ENCODE peak calls at places on chromosomes 5 and 9, in seven cellular contexts. C is activated CD8-positive, alpha-beta T cell treated with anti-CD3 and anti-CD28 coated beads for 36 hours; X is AG04450; W is SK-N-SH; P is left ventricle myocardium inferior; H is heart left ventricle; Q is adrenal gland. O is an unnamed sample.

GRCh38 chr5:72647806-72648205 is 140.6 kb upstream of the ZNF366 start:
- DNase-seq in C (no peak), X (no peak), W (peak; percentile 27), P (no peak), H (no peak), Q (no peak), O (no peak)

GRCh38 chr9:549425-549997 is 292.0 kb upstream of the DMRT1 start:
- DNase-seq in C (no peak), X (no peak), W (no peak), P (no peak), H (no peak), Q (no peak), O (no peak)

GRCh38 chr9:133403766-133404439 is 13.9 kb downstream of the REXO4 start:
- DNase-seq in C (peak; percentile 63), X (no peak), W (peak; percentile 57), P (no peak), H (no peak), Q (no peak), O (no peak)

GRCh38 chr9:33158555-33159057 is 8.5 kb downstream of the B4GALT1 start:
- DNase-seq in C (peak; percentile 46), X (no peak), W (no peak), P (no peak), H (no peak), Q (no peak), O (no peak)

GRCh38 chr9:38720083-38720755 is at the start of gene FAM240B:
- DNase-seq in C (no peak), X (no peak), W (no peak), P (no peak), H (no peak), Q (no peak), O (no peak)

GRCh38 chr9:109745335-109746283 is 34.4 kb upstream of the PALM2AKAP2 start:
- DNase-seq in C (no peak), X (peak; percentile 52), W (no peak), P (peak; percentile 73), H (peak; percentile 67), Q (peak; percentile 64), O (no peak)

GRCh38 chr5:35003018-35003957 is 44.5 kb downstream of the AGXT2 start:
- DNase-seq in C (peak; percentile 73), X (no peak), W (peak; percentile 69), P (no peak), H (peak; percentile 40), Q (peak; percentile 72), O (peak; percentile 19)

GRCh38 chr5:89260254-89260653 is 377.3 kb upstream of the MEF2C start:
- DNase-seq in C (no peak), X (no peak), W (no peak), P (no peak), H (no peak), Q (no peak), O (no peak)

GRCh38 chr5:133299021-133299420 is 247.2 kb downstream of the HSPA4 start:
- DNase-seq in C (no peak), X (no peak), W (no peak), P (no peak), H (no peak), Q (no peak), O (no peak)

GRCh38 chr5:76642390-76643040 is 19.3 kb upstream of the F2RL2 start:
- DNase-seq in C (no peak), X (peak; percentile 10), W (no peak), P (no peak), H (no peak), Q (no peak), O (no peak)

GRCh38 chr9:96854877-96855273 is 561 bp upstream of the ZNF782 start:
- DNase-seq in C (no peak), X (no peak), W (no peak), P (no peak), H (no peak), Q (no peak), O (no peak)

GRCh38 chr5:160199410-160199911 is 29.8 kb upstream of the FABP6 start:
- DNase-seq in C (peak; percentile 73), X (no peak), W (peak; percentile 97), P (peak; percentile 74), H (peak; percentile 66), Q (peak; percentile 78), O (no peak)

GRCh38 chr5:168603776-168604175 is 24.6 kb upstream of the PANK3 start:
- DNase-seq in C (no peak), X (no peak), W (no peak), P (no peak), H (no peak), Q (no peak), O (no peak)

GRCh38 chr5:997001-997474 is 11.6 kb upstream of the NKD2 start:
- DNase-seq in C (peak; percentile 59), X (no peak), W (no peak), P (peak; percentile 39), H (peak; percentile 47), Q (no peak), O (no peak)

GRCh38 chr5:173016621-173017046 is 33.1 kb downstream of the ATP6V0E1 start:
- DNase-seq in C (no peak), X (no peak), W (no peak), P (no peak), H (peak; percentile 50), Q (peak; percentile 74), O (peak; percentile 43)

GRCh38 chr5:73443725-73444498 is 4.7 kb downstream of the FOXD1 start:
- DNase-seq in C (no peak), X (no peak), W (no peak), P (no peak), H (no peak), Q (no peak), O (no peak)

GRCh38 chr5:108415726-108416125 is 33.8 kb upstream of the FBXL17 start:
- DNase-seq in C (no peak), X (no peak), W (no peak), P (no peak), H (no peak), Q (no peak), O (no peak)

GRCh38 chr5:102368392-102368791 is 72.3 kb upstream of the SLCO4C1 start:
- DNase-seq in C (no peak), X (no peak), W (no peak), P (no peak), H (no peak), Q (no peak), O (no peak)

GRCh38 chr9:16262467-16263261 is 607.8 kb downstream of the BNC2 start:
- DNase-seq in C (no peak), X (no peak), W (no peak), P (no peak), H (no peak), Q (no peak), O (no peak)

GRCh38 chr5:62717211-62717927 is 138.8 kb downstream of the LRRC70 start:
- DNase-seq in C (no peak), X (no peak), W (no peak), P (no peak), H (no peak), Q (no peak), O (no peak)

GRCh38 chr9:2478421-2478820 is 143.2 kb upstream of the VLDLR start:
- DNase-seq in C (no peak), X (no peak), W (no peak), P (no peak), H (no peak), Q (no peak), O (no peak)

GRCh38 chr5:25516136-25516535 is 871.4 kb upstream of the CDH10 start:
- DNase-seq in C (no peak), X (no peak), W (no peak), P (no peak), H (no peak), Q (no peak), O (no peak)

GRCh38 chr5:82054004-82054710 is 82.3 kb downstream of the ATG10 start:
- DNase-seq in C (no peak), X (no peak), W (no peak), P (no peak), H (no peak), Q (no peak), O (no peak)
- TF ChIP-seq CTCF in C (no peak), X (no peak), W (no peak), P (no peak), H (no peak), Q (no peak), O (no peak)

GRCh38 chr9:84397822-84398221 is 57.3 kb upstream of the SLC28A3 start:
- DNase-seq in C (no peak), X (peak; percentile 8), W (no peak), P (no peak), H (no peak), Q (no peak), O (peak; percentile 23)

GRCh38 chr9:84394036-84394435 is 53.5 kb upstream of the SLC28A3 start:
- DNase-seq in C (no peak), X (no peak), W (no peak), P (no peak), H (no peak), Q (no peak), O (no peak)

GRCh38 chr9:84402517-84402916 is 62.0 kb upstream of the SLC28A3 start:
- DNase-seq in C (no peak), X (no peak), W (no peak), P (no peak), H (no peak), Q (no peak), O (no peak)

GRCh38 chr9:84393266-84393905 is 52.8 kb upstream of the SLC28A3 start:
- DNase-seq in C (no peak), X (no peak), W (no peak), P (no peak), H (no peak), Q (no peak), O (no peak)

DNA sequence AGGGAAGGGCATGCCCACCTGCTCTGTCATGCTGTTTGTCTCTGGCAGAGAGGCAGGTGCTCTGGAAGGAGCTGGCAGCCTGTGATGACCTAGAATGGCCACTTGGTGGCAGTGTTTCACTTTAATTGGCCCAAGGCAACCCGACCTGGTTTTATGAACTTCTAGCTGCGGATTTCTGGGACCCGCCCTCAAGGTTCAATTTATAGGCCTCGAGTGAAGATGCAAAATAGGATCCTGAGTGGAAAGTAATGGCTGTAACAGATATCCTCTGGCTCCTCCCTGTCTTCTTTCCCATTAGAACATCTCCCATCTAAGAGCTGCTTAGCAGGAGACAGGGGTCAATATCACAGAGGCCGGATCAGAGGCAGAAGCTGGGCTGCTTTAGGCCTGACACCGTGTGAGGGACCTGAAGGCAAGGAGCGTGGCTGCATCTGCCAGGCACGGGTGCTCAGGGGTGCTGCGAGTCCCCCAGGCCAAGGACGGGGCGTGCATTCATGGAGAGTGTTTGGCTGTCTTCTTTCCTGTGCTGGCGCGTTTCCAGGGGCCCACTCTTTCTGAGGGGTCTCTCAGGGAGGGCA is 56.7 kb upstream of the SLC28A3 start:
- DNase-seq in C (peak; percentile 68), X (peak; percentile 38), W (peak; percentile 82), P (peak; percentile 36), H (peak; percentile 37), Q (peak; percentile 90), O (peak; percentile 38)
- TF ChIP-seq CTCF in C (peak; percentile 82), X (peak; percentile 90), W (peak; percentile 88), P (peak; percentile 93), H (peak; percentile 94), Q (peak; percentile 88), O (peak; percentile 81)

DNA sequence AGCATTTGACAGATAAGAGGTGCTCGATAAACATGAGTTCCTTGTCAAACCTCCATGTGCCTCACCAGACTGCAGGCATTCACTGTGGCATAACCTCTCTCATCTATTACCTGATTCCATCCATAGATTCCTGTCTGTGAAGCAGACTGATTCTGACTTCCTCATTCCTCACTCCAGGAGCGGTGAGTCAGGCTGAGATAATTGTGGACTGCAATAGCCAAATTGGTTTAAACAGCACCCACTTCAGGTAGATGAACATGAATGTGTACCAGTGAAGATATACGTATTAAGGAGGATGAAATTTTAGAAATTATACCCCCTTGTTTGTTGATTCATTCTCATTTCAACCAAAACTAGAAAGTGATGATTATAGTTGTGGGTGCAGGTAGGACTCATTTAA is 391.2 kb downstream of the HINT1 start:
- DNase-seq in C (no peak), X (no peak), W (no peak), P (no peak), H (no peak), Q (no peak), O (no peak)
- TF ChIP-seq CTCF in C (no peak), X (no peak), W (no peak), P (no peak), H (no peak), Q (no peak), O (no peak)

GRCh38 chr5:151073280-151073679 is 7.6 kb downstream of the TNIP1 start:
- DNase-seq in C (no peak), X (no peak), W (no peak), P (no peak), H (no peak), Q (no peak), O (no peak)
- TF ChIP-seq CTCF in C (no peak), X (no peak), W (no peak), P (no peak), H (no peak), Q (no peak), O (no peak)

O was measured in AG09319.